ENCODE peak calls at places on chromosomes 5 and 9, in seven cellular contexts. U is cardiac muscle cell, K is cardiac fibroblast, T is transverse colon, H is kidney epithelial cell, V is ovary, B is esophagus muscularis mucosa. P is an unnamed sample.

GRCh38 chr9:126415741-126416370 is 89.2 kb downstream of the MVB12B start:
- DNase-seq in U (no peak), K (no peak), T (no peak), H (no peak), V (no peak), B (no peak), P (no peak)

GRCh38 chr9:72524820-72525539 is 3.6 kb downstream of the TMC1 start:
- DNase-seq in U (peak), K (peak), T (peak), H (peak), V (no peak), B (no peak), P (no peak)

GRCh38 chr5:159022178-159022556 is 77.5 kb downstream of the EBF1 start:
- DNase-seq in U (peak), K (peak), T (no peak), H (no peak), V (peak), B (no peak), P (no peak)

GRCh38 chr5:114857951-114858401 is 311.7 kb downstream of the TRIM36 start:
- DNase-seq in U (no peak), K (no peak), T (no peak), H (no peak), V (no peak), B (no peak), P (no peak)

GRCh38 chr5:134098690-134099089 is 15.8 kb upstream of the TCF7 start:
- DNase-seq in U (no peak), K (no peak), T (no peak), H (no peak), V (no peak), B (no peak), P (no peak)

GRCh38 chr5:73232266-73233041 is 59.5 kb downstream of the TMEM174 start:
- DNase-seq in U (no peak), K (no peak), T (no peak), H (no peak), V (no peak), B (peak), P (no peak)

GRCh38 chr9:4489919-4490704 is at the start of gene SLC1A1:
- DNase-seq in U (peak), K (peak), T (peak), H (no peak), V (peak), B (peak), P (no peak)

GRCh38 chr5:92553326-92553725 is 1027.7 kb downstream of the NR2F1-AS1 start:
- DNase-seq in U (peak), K (peak), T (no peak), H (no peak), V (no peak), B (no peak), P (no peak)

GRCh38 chr9:4581861-4582565 is 80.1 kb upstream of the PLPP6 start:
- DNase-seq in U (no peak), K (no peak), T (no peak), H (no peak), V (no peak), B (no peak), P (no peak)

GRCh38 chr5:55712023-55712859 is at the start of gene SLC38A9:
- DNase-seq in U (peak), K (peak), T (peak), H (peak), V (peak), B (peak), P (peak)

GRCh38 chr5:43396762-43397304 is 15.4 kb downstream of the CCL28 start:
- DNase-seq in U (peak), K (peak), T (peak), H (no peak), V (peak), B (peak), P (peak)

GRCh38 chr9:131690950-131691573 is 48.8 kb downstream of the RAPGEF1 start:
- DNase-seq in U (no peak), K (no peak), T (no peak), H (no peak), V (no peak), B (no peak), P (no peak)

GRCh38 chr9:116387934-116388714 is 234.5 kb downstream of the PAPPA start:
- DNase-seq in U (no peak), K (no peak), T (no peak), H (peak), V (no peak), B (no peak), P (no peak)

GRCh38 chr5:72459913-72460312 is 47.3 kb downstream of the ZNF366 start:
- DNase-seq in U (no peak), K (no peak), T (no peak), H (no peak), V (no peak), B (no peak), P (no peak)

GRCh38 chr5:126718246-126718868 is 58.6 kb upstream of the LMNB1 start:
- DNase-seq in U (peak), K (no peak), T (no peak), H (peak), V (no peak), B (no peak), P (no peak)

GRCh38 chr9:75712690-75713089 is 177.8 kb upstream of the PCSK5 start:
- DNase-seq in U (no peak), K (no peak), T (no peak), H (no peak), V (no peak), B (no peak), P (no peak)

GRCh38 chr9:113026200-113026599 is 14.2 kb upstream of the ZNF883 start:
- DNase-seq in U (no peak), K (peak), T (no peak), H (no peak), V (no peak), B (no peak), P (no peak)

GRCh38 chr5:106730912-106731311 is 939.8 kb downstream of the EFNA5 start:
- DNase-seq in U (no peak), K (no peak), T (no peak), H (no peak), V (no peak), B (no peak), P (no peak)

GRCh38 chr5:103358305-103358996 is 99.9 kb downstream of the MACIR start:
- DNase-seq in U (peak), K (no peak), T (no peak), H (no peak), V (no peak), B (no peak), P (no peak)

DNA sequence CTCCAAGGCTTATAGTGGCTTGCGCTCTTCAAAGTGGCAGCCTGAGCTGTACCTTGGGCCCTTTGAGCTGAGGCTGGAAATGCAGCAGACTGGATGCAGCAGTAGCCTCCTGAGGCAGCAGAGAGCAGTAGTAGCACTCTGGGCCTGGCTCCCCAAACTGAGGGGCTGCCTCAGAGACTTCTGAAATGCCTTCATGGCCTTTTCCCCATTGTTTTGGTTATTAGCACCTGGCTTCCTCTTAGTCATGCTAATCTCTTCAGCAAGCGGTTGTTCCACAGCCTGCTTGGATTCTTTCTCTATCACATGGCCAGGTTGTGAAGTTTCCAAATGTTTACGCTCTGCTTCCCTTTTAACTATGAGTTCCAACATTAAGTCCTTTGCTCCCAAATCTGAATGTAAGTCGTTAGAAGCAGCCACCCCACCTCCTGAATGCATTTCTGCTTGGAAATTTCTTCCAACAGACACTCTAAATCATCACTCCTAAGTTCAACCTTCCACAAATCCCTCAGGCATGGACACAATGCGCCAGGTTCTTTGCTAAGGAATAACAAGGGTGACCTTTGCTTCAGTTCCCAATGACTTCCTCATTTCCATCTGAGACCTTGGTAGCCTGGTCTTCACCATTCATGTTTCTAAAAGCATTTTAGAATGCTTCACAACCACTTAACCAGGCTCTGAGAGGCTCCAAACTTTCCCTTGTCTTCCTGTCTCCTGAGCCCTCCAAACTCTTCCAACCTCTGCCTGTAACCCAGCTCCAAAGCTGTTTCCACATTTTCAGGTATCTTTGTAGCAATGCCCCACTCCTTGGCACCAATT is 145.8 kb downstream of the ZDHHC21 start:
- DNase-seq in U (no peak), K (no peak), T (no peak), H (no peak), V (no peak), B (no peak), P (no peak)
- TF ChIP-seq CTCF in U (no peak), K (no peak), T (no peak), H (no peak), V (no peak), B (no peak), P (no peak)

GRCh38 chr5:96753017-96753397 is 54.7 kb downstream of the ERAP1 start:
- DNase-seq in U (no peak), K (no peak), T (no peak), H (no peak), V (no peak), B (no peak), P (no peak)
- TF ChIP-seq CTCF in U (no peak), K (no peak), T (no peak), H (no peak), V (no peak), B (no peak), P (no peak)

DNA sequence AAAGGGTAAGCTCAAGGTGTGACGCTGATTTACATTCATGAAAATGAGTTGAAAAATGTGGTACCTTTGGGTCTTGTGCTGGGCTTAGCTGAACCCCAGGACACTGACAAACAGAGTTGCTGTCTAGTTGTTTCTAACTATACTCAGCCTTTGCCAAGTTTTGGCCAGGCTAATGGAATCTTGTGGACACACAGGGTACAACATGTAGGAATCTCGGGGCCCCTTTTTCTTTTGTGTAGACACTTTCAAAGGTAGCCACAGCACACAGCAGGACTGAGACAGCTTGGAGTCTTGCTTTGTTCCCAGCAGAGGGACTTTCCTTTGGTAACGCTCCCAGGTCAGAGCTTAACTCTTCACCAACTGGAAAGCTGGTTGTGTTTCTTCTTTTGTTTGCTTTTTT is 7.8 kb downstream of the LIX1 start:
- DNase-seq in U (no peak), K (no peak), T (no peak), H (no peak), V (no peak), B (no peak), P (no peak)
- TF ChIP-seq CTCF in U (no peak), K (no peak), T (no peak), H (no peak), V (no peak), B (no peak), P (no peak)

DNA sequence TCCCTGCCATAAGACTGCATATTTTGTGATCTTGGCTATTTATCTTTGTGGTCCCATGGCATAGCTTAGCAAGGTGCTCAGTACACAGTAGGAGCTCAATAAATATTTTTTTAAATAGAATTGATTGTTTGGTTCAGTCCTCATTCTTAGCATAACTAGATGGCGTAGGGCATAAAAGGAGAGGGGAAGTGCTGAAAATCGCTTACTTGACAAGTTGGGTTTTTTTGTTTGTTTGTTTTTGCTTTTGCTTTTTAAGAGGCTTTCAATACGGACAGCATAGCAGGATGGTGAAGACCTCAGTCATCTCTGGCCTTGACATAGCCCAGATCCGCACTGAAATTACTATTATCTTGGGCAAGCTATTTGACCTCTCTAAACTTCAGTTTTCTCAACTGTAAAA is 86.6 kb upstream of the RANBP3L start:
- DNase-seq in U (no peak), K (no peak), T (no peak), H (no peak), V (no peak), B (no peak), P (no peak)
- TF ChIP-seq CTCF in U (no peak), K (no peak), T (no peak), H (no peak), V (no peak), B (no peak), P (no peak)

DNA sequence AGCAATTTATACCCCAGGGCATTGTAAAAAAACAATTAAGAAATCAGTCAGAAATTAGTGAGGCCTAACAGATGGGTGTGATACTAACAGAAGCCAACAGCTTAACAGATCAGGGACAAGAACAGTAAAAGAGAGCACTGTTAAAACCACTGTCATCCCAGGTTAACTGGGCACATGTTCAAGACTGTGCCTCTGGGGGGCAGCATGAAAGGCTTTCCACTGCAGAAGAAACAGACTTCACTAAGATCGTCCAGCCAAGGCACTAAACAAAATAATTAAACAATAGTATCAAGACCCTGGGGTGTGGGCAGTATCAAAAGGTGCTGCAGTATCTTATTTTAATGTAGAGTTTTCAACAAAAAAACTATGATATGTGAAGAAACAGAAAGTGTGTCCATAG is 43.5 kb downstream of the FBN2 start:
- DNase-seq in U (no peak), K (no peak), T (no peak), H (no peak), V (no peak), B (no peak), P (no peak)
- TF ChIP-seq CTCF in U (peak), K (peak), T (no peak), H (no peak), V (no peak), B (no peak), P (no peak)

DNA sequence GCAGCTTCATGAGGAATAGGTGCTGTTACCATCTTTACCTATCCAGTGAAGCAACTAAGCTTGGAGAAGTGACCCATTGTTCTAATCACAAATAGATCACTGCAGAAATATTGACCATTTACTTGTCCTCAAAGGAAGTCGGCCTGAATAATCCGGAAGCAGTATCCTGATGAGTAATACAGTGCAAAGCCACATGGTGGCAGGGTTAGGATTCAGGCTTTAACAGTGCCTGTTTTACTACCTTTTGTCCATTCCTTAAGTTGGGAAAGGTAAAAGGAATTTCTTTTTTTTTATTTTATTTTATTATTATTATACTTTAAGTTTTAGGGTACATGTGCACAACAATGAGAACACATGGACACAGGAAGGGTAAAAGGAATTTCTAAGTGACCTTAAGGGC is 336.3 kb downstream of the KDM4C start:
- DNase-seq in U (peak), K (peak), T (no peak), H (no peak), V (no peak), B (no peak), P (no peak)
- TF ChIP-seq CTCF in U (peak), K (peak), T (peak), H (peak), V (no peak), B (no peak), P (no peak)

DNA sequence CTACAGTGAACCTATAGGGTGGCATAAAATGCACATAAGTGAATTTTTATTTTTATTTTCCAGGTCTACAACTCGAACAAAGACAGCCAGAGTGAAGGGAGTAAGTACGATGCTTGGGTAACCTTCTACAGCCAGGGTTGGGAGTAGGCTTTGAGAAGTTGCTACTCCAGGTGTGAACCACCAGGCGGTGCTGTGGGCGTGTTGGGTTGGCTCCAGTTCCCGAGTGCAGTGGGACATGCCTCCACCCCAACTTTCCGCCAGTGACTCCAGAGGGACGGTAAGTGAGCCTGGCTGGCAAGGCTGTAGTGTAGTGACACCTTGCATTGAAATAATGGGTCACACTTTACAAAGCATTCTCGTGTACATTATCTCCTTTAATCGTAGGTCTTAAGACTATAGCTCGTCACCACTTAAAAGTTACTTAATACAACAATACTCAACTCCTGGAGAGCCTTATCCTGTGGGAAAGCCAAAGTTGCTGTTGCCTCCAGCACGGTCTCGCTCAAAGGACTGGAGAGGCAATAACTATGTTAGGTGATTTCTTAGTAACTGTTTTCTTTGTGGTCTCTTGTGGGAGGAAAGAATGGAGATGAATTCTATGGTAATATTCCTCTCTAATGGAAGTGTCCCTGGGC is 244.0 kb downstream of the ARHGAP26 start:
- DNase-seq in U (peak), K (peak), T (peak), H (no peak), V (no peak), B (no peak), P (no peak)
- TF ChIP-seq CTCF in U (peak), K (peak), T (peak), H (peak), V (no peak), B (peak), P (no peak)

GRCh38 chr9:1837453-1838084 is 177.6 kb upstream of the SMARCA2 start:
- DNase-seq in U (peak), K (peak), T (peak), H (no peak), V (no peak), B (no peak), P (no peak)
- TF ChIP-seq CTCF in U (peak), K (peak), T (no peak), H (peak), V (no peak), B (no peak), P (no peak)

GRCh38 chr5:178150977-178151734 is 2.5 kb downstream of the NHP2 start:
- DNase-seq in U (no peak), K (no peak), T (no peak), H (no peak), V (no peak), B (no peak), P (no peak)
- TF ChIP-seq CTCF in U (no peak), K (no peak), T (no peak), H (peak), V (no peak), B (no peak), P (no peak)

GRCh38 chr5:149228610-149229297 is 42.9 kb upstream of the AFAP1L1 start:
- DNase-seq in U (peak), K (peak), T (peak), H (peak), V (peak), B (no peak), P (no peak)

GRCh38 chr5:149224282-149224681 is 47.4 kb upstream of the AFAP1L1 start:
- DNase-seq in U (no peak), K (no peak), T (no peak), H (no peak), V (no peak), B (no peak), P (no peak)

GRCh38 chr5:149227168-149227826 is 44.4 kb upstream of the AFAP1L1 start:
- DNase-seq in U (peak), K (peak), T (no peak), H (no peak), V (no peak), B (no peak), P (no peak)

DNA sequence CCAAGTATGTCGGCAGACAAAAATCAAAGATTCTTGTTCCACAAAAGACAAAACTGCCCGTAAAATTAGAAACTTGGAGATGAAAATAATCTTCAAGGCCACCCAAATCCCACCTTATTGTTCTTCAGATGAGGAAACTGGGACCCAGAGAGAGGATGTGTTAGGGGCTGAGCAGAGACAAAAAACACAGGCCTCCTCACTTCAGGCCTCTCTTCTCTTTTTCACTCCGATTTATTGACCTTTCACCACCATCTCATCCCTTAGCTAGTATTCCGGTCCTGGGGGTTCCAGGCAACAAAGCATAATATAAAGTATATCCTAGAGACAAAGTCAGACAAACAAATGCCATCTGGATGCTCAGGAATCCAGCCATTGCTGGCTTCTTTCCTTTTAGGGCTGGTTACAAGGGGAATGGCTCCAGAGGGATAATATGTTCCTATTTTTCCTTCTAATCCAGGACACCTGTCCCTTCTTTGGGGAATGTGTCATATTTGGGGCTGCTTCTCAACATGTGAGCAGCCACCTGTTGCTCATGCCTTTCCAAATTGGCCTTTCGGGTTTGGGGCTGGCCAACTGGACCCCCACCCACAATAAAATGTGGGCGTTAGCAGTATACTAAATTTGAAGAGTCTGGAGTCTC is 42.2 kb upstream of the AFAP1L1 start:
- DNase-seq in U (no peak), K (no peak), T (no peak), H (no peak), V (no peak), B (no peak), P (no peak)
- TF ChIP-seq CTCF in U (no peak), K (no peak), T (no peak), H (no peak), V (no peak), B (no peak), P (no peak)

P was measured in natural killer cell.